ENCODE peak calls at places on chromosomes 5 and 9, in nine cellular contexts. E is sigmoid colon, O is A673, X is pancreas, N is HFFc6, R is kidney epithelial cell, T is AG09309, G is neural progenitor cell, L is kidney. H is an unnamed sample.

GRCh38 chr5:173235499-173236394 is 741 bp upstream of the NKX2-5 start:
- DNase-seq in X (no peak), E (no peak), N (no peak), T (no peak), R (no peak), O (no peak), G (peak; percentile 52), L (no peak), H (no peak)

GRCh38 chr5:142059304-142059940 is 46.6 kb upstream of the GNPDA1 start:
- DNase-seq in R (no peak), X (no peak), E (no peak), O (peak; percentile 53), N (peak; percentile 3), G (no peak), T (no peak), L (no peak), H (peak; percentile 53)

GRCh38 chr9:20508242-20508641 is 114.1 kb downstream of the MLLT3 start:
- DNase-seq in X (no peak), L (no peak), R (no peak), G (no peak), N (peak; percentile 38), T (no peak), E (no peak), O (peak; percentile 18), H (no peak)

GRCh38 chr9:93058357-93059096 is at the start of gene SUSD3:
- DNase-seq in X (peak; percentile 69), G (peak; percentile 93), N (no peak), T (no peak), R (no peak), E (peak; percentile 83), O (peak; percentile 37), L (peak; percentile 95), H (no peak)

GRCh38 chr5:102975040-102975439 is 144.9 kb downstream of the GIN1 start:
- DNase-seq in T (no peak), O (peak; percentile 89), X (no peak), R (no peak), G (no peak), N (no peak), L (no peak), E (no peak), H (no peak)

GRCh38 chr9:103714992-103715391 is 379.1 kb upstream of the SMC2 start:
- DNase-seq in R (no peak), O (no peak), X (no peak), T (no peak), G (peak; percentile 57), L (no peak), E (no peak), N (no peak), H (no peak)

GRCh38 chr5:98936948-98937715 is 8.3 kb upstream of the CHD1 start:
- DNase-seq in O (no peak), G (no peak), L (no peak), R (no peak), N (no peak), E (no peak), X (no peak), T (no peak), H (no peak)

GRCh38 chr9:131019387-131020239 is 10.6 kb downstream of the LAMC3 start:
- DNase-seq in X (no peak), R (no peak), O (peak; percentile 50), T (peak; percentile 29), G (no peak), L (no peak), E (no peak), N (no peak), H (no peak)

GRCh38 chr5:170393235-170393634 is 4.1 kb upstream of the KCNMB1 start:
- DNase-seq in N (no peak), T (no peak), L (no peak), O (peak; percentile 72), E (no peak), X (no peak), G (no peak), R (no peak), H (no peak)

GRCh38 chr5:168328804-168329203 is 37.4 kb downstream of the WWC1 start:
- DNase-seq in R (no peak), N (no peak), O (peak; percentile 5), X (peak; percentile 56), L (no peak), E (no peak), T (no peak), G (peak; percentile 47), H (no peak)

GRCh38 chr5:13606051-13606450 is 338.4 kb downstream of the DNAH5 start:
- DNase-seq in E (no peak), X (no peak), R (peak; percentile 23), G (no peak), L (no peak), T (no peak), O (no peak), N (no peak), H (peak; percentile 18)

GRCh38 chr9:91416086-91416712 is 7.4 kb downstream of the NFIL3 start:
- DNase-seq in T (no peak), E (no peak), O (no peak), X (no peak), N (peak; percentile 25), R (no peak), L (no peak), G (no peak), H (peak; percentile 32)

GRCh38 chr9:120441446-120442279 is 138.3 kb downstream of the CDK5RAP2 start:
- DNase-seq in N (peak; percentile 70), X (no peak), L (no peak), T (peak; percentile 50), O (no peak), G (no peak), R (peak; percentile 9), E (no peak), H (no peak)

GRCh38 chr9:109914280-109915027 is 134.5 kb downstream of the PALM2AKAP2 start:
- DNase-seq in X (no peak), O (no peak), N (peak; percentile 89), L (no peak), R (no peak), E (no peak), T (peak; percentile 87), G (no peak), H (no peak)

GRCh38 chr9:91360551-91361293 is 996 bp downstream of the AUH start:
- DNase-seq in X (no peak), N (no peak), T (no peak), E (no peak), G (peak; percentile 56), R (no peak), O (no peak), L (no peak), H (no peak)

GRCh38 chr5:162248107-162248713 is 180.6 kb downstream of the GABRG2 start:
- DNase-seq in T (no peak), R (no peak), N (no peak), G (peak; percentile 48), O (peak; percentile 17), L (no peak), X (no peak), E (no peak), H (peak; percentile 18)

GRCh38 chr5:170791325-170791954 is 7.9 kb downstream of the GABRP start:
- DNase-seq in L (no peak), T (peak; percentile 41), E (no peak), G (peak; percentile 84), X (peak; percentile 71), R (peak; percentile 28), N (peak; percentile 58), O (peak; percentile 27), H (peak; percentile 88)

GRCh38 chr9:35114113-35114847 is 1.4 kb downstream of the ATOSB start:
- DNase-seq in T (peak; percentile 86), R (peak; percentile 91), O (peak; percentile 97), E (peak; percentile 93), N (peak; percentile 98), X (no peak), L (peak; percentile 94), G (peak; percentile 98), H (peak; percentile 93)
- TF ChIP-seq CTCF in T (no peak), R (no peak), O (no peak), E (no peak), N (no peak), X (no peak), L (no peak), G (no peak), H (no peak)

DNA sequence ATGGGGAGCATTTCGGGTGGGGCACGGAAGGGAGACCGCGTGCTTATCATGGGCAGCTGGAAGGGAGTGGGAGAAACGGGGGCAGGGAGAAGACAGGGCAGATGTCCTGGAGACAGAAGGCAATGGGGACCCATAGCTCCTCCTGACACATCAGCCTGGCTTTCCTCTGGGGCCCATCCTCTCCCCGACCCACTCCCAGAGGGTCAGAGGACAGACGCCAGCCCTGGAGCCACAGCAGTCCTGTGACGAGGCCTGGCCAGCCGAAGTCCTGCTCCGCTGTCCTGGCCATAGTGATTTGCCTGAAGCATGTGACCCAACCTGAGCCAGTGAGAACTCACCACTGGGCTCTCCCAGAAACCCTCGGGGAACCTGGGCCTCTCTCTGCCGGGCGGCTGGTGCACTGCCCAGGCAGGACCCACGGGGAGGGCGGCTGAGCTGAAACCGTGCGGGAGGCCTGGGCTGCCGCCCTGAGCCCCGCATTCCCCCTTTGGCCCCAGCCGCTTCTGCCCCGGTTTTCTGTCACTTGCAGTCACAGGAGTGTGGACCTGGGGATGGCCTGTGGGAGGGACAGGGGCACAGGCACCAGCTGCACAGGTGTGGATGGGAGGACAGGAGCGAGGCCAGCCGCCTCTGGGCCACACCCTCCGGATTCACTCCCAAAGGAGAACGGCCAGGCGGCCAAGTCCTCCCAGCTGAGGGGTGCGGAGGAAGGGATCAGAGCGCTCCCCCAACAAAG is 19.8 kb downstream of the ADAMTS2 start:
- DNase-seq in N (no peak), G (no peak), X (no peak), L (peak; percentile 68), T (no peak), O (no peak), E (peak; percentile 65), R (no peak), H (no peak)
- TF ChIP-seq CTCF in N (no peak), G (no peak), X (no peak), L (no peak), T (no peak), O (no peak), E (no peak), R (no peak), H (no peak)

GRCh38 chr9:21965401-21965951 is 28.7 kb downstream of the CDKN2A start:
- DNase-seq in E (peak; percentile 70), N (peak; percentile 72), G (peak; percentile 89), L (peak; percentile 80), X (peak; percentile 65), R (no peak), T (no peak), O (no peak), H (no peak)
- TF ChIP-seq CTCF in E (no peak), N (peak; percentile 75), G (peak; percentile 66), L (no peak), X (no peak), R (peak; percentile 78), T (peak; percentile 80), O (no peak), H (no peak)

DNA sequence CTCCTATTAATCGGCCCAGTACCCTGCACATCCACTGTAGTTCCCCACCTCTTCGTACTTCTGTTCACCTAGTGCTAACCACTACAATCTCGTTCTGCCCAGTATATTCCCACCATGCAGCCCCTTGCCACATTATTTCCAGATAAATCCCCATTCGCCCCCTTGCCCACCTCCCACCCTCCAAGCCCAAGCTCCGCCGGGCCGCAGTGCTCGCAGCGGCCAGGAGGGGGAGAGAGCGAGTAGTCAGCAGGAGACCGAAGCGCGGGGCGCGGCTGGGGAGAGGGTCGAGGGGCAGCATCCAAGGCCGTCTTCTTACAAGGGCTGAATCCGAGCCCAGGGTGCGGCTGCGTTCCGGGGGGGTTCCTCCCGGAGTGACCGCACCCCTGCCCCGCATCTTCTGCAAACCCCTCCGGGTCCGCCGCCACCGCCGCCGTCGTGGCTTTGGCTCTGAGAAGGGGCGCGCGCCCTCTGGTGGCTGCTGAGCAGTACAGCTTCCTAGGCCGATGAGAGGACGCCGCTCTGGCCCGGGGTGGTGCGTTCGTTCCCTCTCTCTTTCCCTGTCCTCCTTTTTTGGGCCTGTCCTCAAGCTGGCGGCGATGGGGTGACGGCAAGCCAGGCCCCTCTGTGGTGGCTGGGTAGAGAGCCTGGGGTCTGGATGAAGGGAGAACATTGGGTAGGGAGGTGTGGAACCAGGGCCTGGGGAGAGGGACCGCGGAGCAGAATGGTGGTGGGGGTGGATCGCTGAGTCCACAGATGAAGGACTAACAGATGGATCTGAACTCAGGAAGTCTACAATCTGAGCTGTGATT is 30.0 kb upstream of the PSD2 start:
- DNase-seq in T (no peak), G (peak; percentile 92), E (peak; percentile 81), N (peak; percentile 18), X (peak; percentile 84), O (peak; percentile 81), L (peak; percentile 90), R (no peak), H (peak; percentile 85)
- TF ChIP-seq CTCF in T (peak; percentile 84), G (peak; percentile 87), E (peak; percentile 99), N (peak; percentile 99), X (peak; percentile 94), O (peak; percentile 96), L (peak; percentile 87), R (peak; percentile 90), H (peak; percentile 98)